ENCODE peak calls at places on chromosomes 2 and 18, in six cellular contexts. U is left ventricle myocardium inferior, Z is fibroblast of lung, P is heart right ventricle, T is NT2/D1, G is iPS DF 6.9. J is an unnamed sample. For H3K9me3, the result is how much of the 10 kb centered on the place peaks cover.

GRCh38 chr2:105712981-105713596 is 31.6 kb upstream of the NCK2 start:
- DNase-seq in Z (peak), G (no peak), T (no peak), P (no peak), U (no peak), J (no peak)

GRCh38 chr2:58812766-58813344 is 571.7 kb upstream of the FANCL start:
- DNase-seq in P (no peak), T (no peak), U (no peak), G (no peak), Z (no peak), J (no peak)

GRCh38 chr18:55343396-55344073 is 244.5 kb downstream of the TCF4 start:
- DNase-seq in T (no peak), P (no peak), G (no peak), Z (peak), U (no peak), J (no peak)

GRCh38 chr2:239249781-239250180 is 151.0 kb downstream of the HDAC4 start:
- DNase-seq in U (peak), G (no peak), P (peak), Z (peak), T (no peak), J (no peak)

GRCh38 chr2:191701696-191702095 is 23.8 kb downstream of the NABP1 start:
- DNase-seq in U (no peak), G (no peak), P (no peak), T (no peak), Z (no peak), J (no peak)

GRCh38 chr18:2104620-2105462 is 466.5 kb downstream of the METTL4 start:
- DNase-seq in U (peak), Z (peak), P (peak), T (peak), G (peak), J (no peak)

GRCh38 chr2:11014026-11014425 is 102.3 kb downstream of the KCNF1 start:
- DNase-seq in G (no peak), U (no peak), Z (no peak), P (no peak), T (no peak), J (no peak)

GRCh38 chr18:2536493-2536892 is 34.8 kb downstream of the METTL4 start:
- DNase-seq in Z (peak), T (no peak), G (no peak), P (no peak), U (no peak), J (no peak)

GRCh38 chr2:147829106-147829505 is 15.7 kb upstream of the ACVR2A start:
- DNase-seq in T (no peak), G (no peak), P (no peak), Z (peak), U (no peak), J (peak)

GRCh38 chr2:222180619-222181018 is 118.2 kb downstream of the PAX3 start:
- DNase-seq in P (no peak), G (no peak), U (no peak), T (no peak), Z (no peak), J (no peak)

GRCh38 chr18:275486-275885 is 7.6 kb upstream of the THOC1 start:
- DNase-seq in U (no peak), T (no peak), G (no peak), Z (no peak), P (no peak), J (no peak)

GRCh38 chr2:10285578-10286198 is 17.0 kb upstream of the HPCAL1 start:
- DNase-seq in G (no peak), Z (peak), T (no peak), U (peak), P (peak), J (no peak)

GRCh38 chr2:101546376-101547058 is 71.6 kb upstream of the RFX8 start:
- DNase-seq in P (no peak), Z (peak), G (no peak), U (no peak), T (no peak), J (no peak)

GRCh38 chr2:9010866-9011265 is 7.4 kb upstream of the MBOAT2 start:
- DNase-seq in Z (peak), T (no peak), P (no peak), G (no peak), U (no peak), J (peak)

GRCh38 chr2:235765181-235765820 is 271.5 kb downstream of the AGAP1 start:
- DNase-seq in Z (peak), T (no peak), G (no peak), P (no peak), U (no peak), J (no peak)

GRCh38 chr18:70463085-70463484 is 174.2 kb downstream of the SOCS6 start:
- DNase-seq in G (no peak), Z (no peak), U (no peak), T (no peak), P (no peak), J (no peak)

GRCh38 chr2:219296631-219297391 is 12.4 kb downstream of the PTPRN start:
- DNase-seq in P (no peak), U (no peak), G (no peak), Z (no peak), T (no peak), J (no peak)

GRCh38 chr2:78202986-78203670 is 681.0 kb upstream of the LRRTM4 start:
- DNase-seq in Z (no peak), T (no peak), G (no peak), U (no peak), P (no peak), J (no peak)
- H3K9me3 ChIP-seq in Z (under half), T (under half), G (under half), U (under half), P (under half), J (under half)

GRCh38 chr18:80046011-80046410 is 11.8 kb downstream of the RBFA start:
- DNase-seq in T (no peak), U (no peak), Z (peak), G (no peak), P (no peak), J (no peak)

GRCh38 chr18:80046431-80046830 is 12.2 kb downstream of the RBFA start:
- DNase-seq in Z (no peak), P (no peak), U (no peak), T (no peak), G (no peak), J (no peak)

GRCh38 chr18:80046961-80047541 is 12.8 kb downstream of the RBFA start:
- DNase-seq in U (no peak), G (no peak), P (no peak), T (no peak), Z (no peak), J (no peak)

GRCh38 chr18:80056095-80056494 is 21.9 kb downstream of the RBFA start:
- DNase-seq in T (no peak), G (no peak), U (no peak), Z (no peak), P (no peak), J (no peak)

DNA sequence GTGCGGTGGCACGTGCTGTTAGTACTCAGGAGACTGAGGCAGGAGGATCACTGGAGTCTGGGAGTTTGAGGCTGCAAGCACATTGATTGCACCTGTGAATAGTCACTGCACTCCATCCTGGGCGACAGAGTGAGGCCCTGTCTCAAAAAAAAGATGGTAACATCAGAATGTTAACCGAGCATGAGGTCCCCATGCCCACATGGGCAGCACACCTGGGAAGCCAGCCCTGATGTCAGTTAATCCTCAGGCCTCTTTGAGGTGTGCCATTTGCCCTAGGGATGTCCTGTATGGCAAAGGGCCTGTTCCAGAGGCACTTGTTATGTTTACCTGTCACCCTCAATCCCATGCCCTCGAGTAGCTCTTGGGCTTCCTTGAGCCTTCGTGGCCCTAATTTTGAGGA is 16.6 kb downstream of the RBFA start:
- DNase-seq in G (no peak), Z (no peak), T (no peak), U (no peak), P (no peak), J (no peak)
- H3K9me3 ChIP-seq in G (under half), Z (under half), T (under half), U (under half), P (under half), J (under half)

DNA sequence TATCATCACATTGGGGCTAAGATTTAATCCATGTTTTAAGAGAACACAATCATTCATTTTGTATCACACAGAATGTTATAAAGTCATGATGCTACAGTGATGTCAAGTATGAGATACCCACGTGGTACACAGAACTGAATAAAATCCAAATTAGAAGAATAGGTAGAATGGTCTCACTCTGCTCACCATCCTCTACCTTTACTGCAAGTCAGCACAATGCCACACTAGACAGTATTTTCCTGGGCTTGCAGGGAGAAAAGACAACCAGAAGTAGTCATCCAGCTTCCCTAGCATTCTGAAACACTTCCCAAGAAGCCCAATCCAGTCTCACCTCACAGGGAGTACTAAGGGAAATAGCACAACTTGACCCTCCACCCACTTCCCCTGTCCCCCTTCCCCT is 856.2 kb upstream of the NRXN1 start:
- DNase-seq in G (no peak), P (no peak), T (no peak), Z (no peak), U (no peak), J (no peak)
- H3K9me3 ChIP-seq in G (under half), P (under half), T (under half), Z (under half), U (under half), J (under half)

GRCh38 chr18:78732273-78733210 is 247.1 kb upstream of the SALL3 start:
- DNase-seq in P (no peak), T (no peak), G (no peak), Z (no peak), U (no peak), J (no peak)

GRCh38 chr18:78735131-78736014 is 244.2 kb upstream of the SALL3 start:
- DNase-seq in P (no peak), T (no peak), U (no peak), G (no peak), Z (no peak), J (no peak)

GRCh38 chr18:78736015-78736690 is 243.5 kb upstream of the SALL3 start:
- DNase-seq in G (no peak), U (no peak), T (no peak), P (no peak), Z (no peak), J (no peak)

GRCh38 chr18:78733762-78734613 is 245.6 kb upstream of the SALL3 start:
- DNase-seq in U (no peak), P (no peak), G (no peak), Z (no peak), T (no peak), J (no peak)

GRCh38 chr18:78734614-78734945 is 245.0 kb upstream of the SALL3 start:
- DNase-seq in T (no peak), P (no peak), U (no peak), Z (no peak), G (no peak), J (no peak)
- H3K9me3 ChIP-seq in T (under half), P (under half), U (under half), Z (under half), G (under half), J (under half)

GRCh38 chr2:176098366-176099158 is 1.0 kb upstream of the HOXD12 start:
- DNase-seq in G (no peak), U (no peak), P (no peak), T (no peak), Z (no peak), J (no peak)
- H3K9me3 ChIP-seq in G (under half), U (under half), P (under half), T (half or more), Z (under half), J (under half)

GRCh38 chr2:67039701-67040100 is 357.4 kb upstream of the ETAA1 start:
- DNase-seq in Z (no peak), G (no peak), U (no peak), P (no peak), T (no peak), J (peak)
- H3K9me3 ChIP-seq in Z (under half), G (under half), U (under half), P (under half), T (under half), J (under half)

GRCh38 chr18:79890638-79891037 is 60.8 kb downstream of the SLC66A2 start:
- DNase-seq in P (no peak), G (no peak), T (no peak), U (no peak), Z (no peak), J (no peak)
- H3K9me3 ChIP-seq in P (under half), G (under half), T (under half), U (half or more), Z (under half), J (under half)

GRCh38 chr18:13703899-13704298 is 22.5 kb downstream of the FAM210A start:
- DNase-seq in P (no peak), U (no peak), Z (peak), G (no peak), T (no peak), J (no peak)
- H3K9me3 ChIP-seq in P (under half), U (under half), Z (under half), G (under half), T (half or more), J (under half)

GRCh38 chr2:63300835-63301234 is 250.2 kb downstream of the OTX1 start:
- DNase-seq in Z (no peak), T (no peak), G (peak), P (no peak), U (no peak), J (no peak)

DNA sequence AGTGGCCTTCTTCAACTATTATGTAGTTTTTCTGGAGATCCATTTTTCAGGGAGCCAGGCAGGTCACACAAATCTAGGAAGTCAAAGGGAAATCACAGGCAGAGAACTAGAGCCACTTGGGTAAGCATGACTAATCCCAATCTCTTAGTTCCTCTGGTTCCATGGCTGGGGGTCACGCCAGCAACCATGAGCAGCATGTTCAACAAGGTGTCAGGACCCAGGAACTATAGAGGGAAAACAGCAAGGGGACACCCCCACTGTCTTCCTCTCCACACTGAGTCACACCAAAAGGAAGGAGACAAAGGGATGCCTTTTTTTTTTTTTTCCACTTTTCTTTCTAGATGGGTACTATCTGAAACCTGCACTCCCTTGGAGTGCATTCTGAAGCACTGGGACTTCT is 250.9 kb downstream of the OTX1 start:
- DNase-seq in Z (no peak), T (no peak), P (no peak), U (no peak), G (peak), J (no peak)
- H3K9me3 ChIP-seq in Z (under half), T (under half), P (under half), U (half or more), G (under half), J (under half)